ENCODE peak calls at places on chromosomes 11 and 22, in seven cellular contexts. A, D, S, Y, W, N and X are unnamed samples.
A peak's percentile ranks its signal among the peaks of the same experiment; 100 is the strongest.

GRCh38 chr11:17008099-17008498 is 6.1 kb downstream of the PLEKHA7 start:
- DNase-seq in A (no peak), D (no peak), S (peak; percentile 85), Y (no peak), W (peak; percentile 83), N (no peak), X (peak; percentile 73)

GRCh38 chr22:39151329-39151975 is 1.0 kb downstream of the CBX7 start:
- DNase-seq in A (no peak), D (no peak), S (no peak), Y (no peak), W (no peak), N (no peak), X (no peak)

GRCh38 chr11:119706887-119707286 is 22.1 kb downstream of the NECTIN1 start:
- DNase-seq in A (no peak), D (no peak), S (no peak), Y (no peak), W (no peak), N (peak; percentile 17), X (no peak)

GRCh38 chr11:75582935-75583709 is 21.1 kb downstream of the SERPINH1 start:
- DNase-seq in A (peak; percentile 57), D (peak; percentile 44), S (peak; percentile 75), Y (peak; percentile 85), W (peak; percentile 39), N (peak; percentile 86), X (peak; percentile 37)

GRCh38 chr22:42625416-42625815 is 10.7 kb upstream of the POLDIP3 start:
- DNase-seq in A (no peak), D (no peak), S (no peak), Y (no peak), W (no peak), N (no peak), X (no peak)

GRCh38 chr11:118529584-118530175 is 1.3 kb upstream of the TMEM25 start:
- DNase-seq in A (no peak), D (no peak), S (no peak), Y (no peak), W (no peak), N (no peak), X (no peak)

GRCh38 chr11:1125803-1126202 is 31.9 kb upstream of the MUC5AC start:
- DNase-seq in A (no peak), D (no peak), S (no peak), Y (peak; percentile 39), W (no peak), N (no peak), X (no peak)

GRCh38 chr11:22340803-22341581 is 2.8 kb downstream of the SLC17A6 start:
- DNase-seq in A (no peak), D (no peak), S (no peak), Y (no peak), W (no peak), N (peak; percentile 34), X (no peak)

GRCh38 chr11:1373536-1374214 is 16.1 kb upstream of the BRSK2 start:
- DNase-seq in A (no peak), D (no peak), S (no peak), Y (no peak), W (no peak), N (peak; percentile 29), X (no peak)

GRCh38 chr22:47724030-47724429 is 961.6 kb downstream of the TBC1D22A start:
- DNase-seq in A (no peak), D (no peak), S (no peak), Y (no peak), W (no peak), N (no peak), X (no peak)

GRCh38 chr11:94398101-94398500 is 3.1 kb downstream of the GPR83 start:
- DNase-seq in A (no peak), D (no peak), S (no peak), Y (no peak), W (no peak), N (no peak), X (no peak)

GRCh38 chr11:58629857-58630256 is 7.4 kb downstream of the CNTF start:
- DNase-seq in A (peak; percentile 28), D (peak; percentile 37), S (no peak), Y (no peak), W (no peak), N (no peak), X (no peak)

GRCh38 chr22:27853404-27853803 is 51.8 kb upstream of the MN1 start:
- DNase-seq in A (no peak), D (no peak), S (no peak), Y (no peak), W (no peak), N (no peak), X (no peak)

DNA sequence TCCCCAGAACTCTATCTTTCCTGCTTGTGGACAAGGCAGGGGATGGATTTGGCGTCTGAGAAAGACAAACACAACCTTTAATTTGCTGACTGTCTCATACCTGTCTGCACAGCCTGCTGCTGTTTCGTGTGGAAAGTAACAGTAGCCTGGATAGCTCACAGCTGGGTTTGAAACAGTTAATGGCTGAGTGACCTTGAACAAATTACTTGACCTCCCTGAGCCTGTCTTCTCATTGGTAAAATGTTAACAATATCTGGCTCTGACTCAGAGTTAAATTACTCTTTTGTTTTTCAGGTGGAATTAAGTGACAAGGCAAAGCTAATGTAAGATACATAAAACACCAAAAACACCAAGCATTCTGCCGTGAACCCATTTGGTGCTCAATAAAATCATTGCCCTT is 41.1 kb upstream of the ADA2 start:
- DNase-seq in A (no peak), D (no peak), S (no peak), Y (no peak), W (no peak), N (no peak), X (no peak)
- H3K4me1 ChIP-seq in A (peaks cover 16% of the 10 kb centered on the region), D (peaks cover 6% of the 10 kb centered on the region), S (peaks cover 66% of the 10 kb centered on the region), Y (no peaks in the 10 kb centered on the region), W (no peaks in the 10 kb centered on the region), N (no peaks in the 10 kb centered on the region), X (peaks cover 45% of the 10 kb centered on the region)

DNA sequence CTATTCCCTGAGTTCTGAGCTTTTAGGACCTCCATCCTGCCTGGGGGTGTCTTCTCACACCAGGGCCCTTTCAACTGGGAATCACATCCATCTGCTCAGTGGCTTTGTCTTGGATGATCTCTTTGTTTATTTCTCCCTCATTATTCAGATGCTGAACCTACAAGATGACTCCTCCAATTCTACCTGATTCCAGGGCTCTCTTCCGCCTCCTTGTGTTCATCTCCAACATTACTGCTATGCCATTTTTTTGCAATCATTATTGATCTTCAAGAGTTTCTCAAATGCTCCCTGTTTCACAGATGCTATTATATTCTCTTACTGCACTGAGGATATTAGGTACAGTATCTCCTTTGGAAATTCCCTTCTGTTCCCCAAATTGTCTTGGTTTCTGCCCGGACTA is 307.7 kb downstream of the SHANK2 start:
- DNase-seq in A (no peak), D (no peak), S (no peak), Y (no peak), W (no peak), N (no peak), X (no peak)
- TF ChIP-seq CTCF in A (no peak), D (no peak), S (no peak), Y (no peak), W (no peak), N (no peak), X (no peak)

GRCh38 chr22:49096476-49096875 is 731.2 kb downstream of the BRD1 start:
- DNase-seq in A (no peak), D (no peak), S (no peak), Y (no peak), W (no peak), N (peak; percentile 6), X (no peak)
- H3K27me3 ChIP-seq in A (no peaks in the 10 kb centered on the region), D (no peaks in the 10 kb centered on the region), S (no peaks in the 10 kb centered on the region), Y (peaks cover 16% of the 10 kb centered on the region), W (peaks cover 28% of the 10 kb centered on the region), N (no peaks in the 10 kb centered on the region), X (no peaks in the 10 kb centered on the region)

GRCh38 chr22:46240506-46240905 is 9.6 kb downstream of the CDPF1 start:
- DNase-seq in A (no peak), D (no peak), S (no peak), Y (peak; percentile 20), W (no peak), N (no peak), X (no peak)

GRCh38 chr22:46240917-46241316 is 9.2 kb downstream of the CDPF1 start:
- DNase-seq in A (no peak), D (no peak), S (no peak), Y (peak; percentile 37), W (no peak), N (no peak), X (no peak)

GRCh38 chr22:46238541-46238940 is 11.6 kb downstream of the CDPF1 start:
- DNase-seq in A (no peak), D (no peak), S (no peak), Y (peak; percentile 51), W (no peak), N (no peak), X (no peak)

GRCh38 chr22:46240073-46240472 is 10.0 kb downstream of the CDPF1 start:
- DNase-seq in A (no peak), D (no peak), S (no peak), Y (peak; percentile 32), W (no peak), N (no peak), X (no peak)

DNA sequence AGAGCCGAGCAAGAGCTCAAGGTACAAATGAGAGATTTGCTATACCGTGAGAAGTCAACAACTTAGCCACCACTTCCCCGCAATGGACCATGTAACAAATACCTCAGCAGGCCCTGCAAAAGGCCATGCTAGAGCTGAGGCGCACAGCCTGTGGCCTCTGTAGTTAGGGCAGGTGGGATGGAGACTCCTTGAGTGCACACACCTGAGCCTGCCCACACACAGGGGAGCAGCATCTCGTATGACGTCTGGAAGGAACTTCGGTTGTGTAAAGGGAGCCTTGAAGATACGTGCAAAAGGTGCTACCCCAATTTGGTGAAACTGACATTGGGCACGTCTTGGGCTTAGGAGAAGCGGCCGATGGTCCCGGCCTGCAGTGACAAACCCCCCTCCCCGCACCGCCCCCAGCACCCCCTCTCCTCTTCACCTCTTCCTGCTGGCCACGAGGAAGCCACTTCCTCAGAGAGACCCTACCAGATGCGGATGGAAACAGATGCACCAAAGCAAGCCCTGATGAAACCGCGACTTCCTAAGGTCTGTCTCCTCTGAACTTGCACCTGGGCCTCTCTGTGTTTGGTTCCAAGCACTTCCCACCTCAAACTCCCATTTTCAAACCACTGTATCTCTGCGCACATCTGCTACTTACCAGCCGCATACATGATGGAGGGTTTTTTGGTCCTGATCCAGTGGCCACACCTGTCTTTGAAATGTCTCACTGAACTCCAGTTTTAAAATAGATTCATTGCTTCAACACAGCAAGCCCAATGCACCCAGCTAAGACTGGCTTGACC is 10.6 kb downstream of the CDPF1 start:
- DNase-seq in A (no peak), D (no peak), S (no peak), Y (no peak), W (no peak), N (no peak), X (no peak)
- H3K4me1 ChIP-seq in A (no peaks in the 10 kb centered on the region), D (no peaks in the 10 kb centered on the region), S (peaks cover 11% of the 10 kb centered on the region), Y (no peaks in the 10 kb centered on the region), W (no peaks in the 10 kb centered on the region), N (no peaks in the 10 kb centered on the region), X (peaks cover 32% of the 10 kb centered on the region)

GRCh38 chr11:128848815-128849455 is 18.2 kb downstream of the KCNJ1 start:
- DNase-seq in A (peak; percentile 55), D (peak; percentile 52), S (peak; percentile 37), Y (no peak), W (no peak), N (peak; percentile 80), X (no peak)
- TF ChIP-seq CTCF in A (peak; percentile 47), D (peak; percentile 53), S (peak; percentile 60), Y (peak; percentile 36), W (peak; percentile 48), N (peak; percentile 66), X (peak; percentile 48)

DNA sequence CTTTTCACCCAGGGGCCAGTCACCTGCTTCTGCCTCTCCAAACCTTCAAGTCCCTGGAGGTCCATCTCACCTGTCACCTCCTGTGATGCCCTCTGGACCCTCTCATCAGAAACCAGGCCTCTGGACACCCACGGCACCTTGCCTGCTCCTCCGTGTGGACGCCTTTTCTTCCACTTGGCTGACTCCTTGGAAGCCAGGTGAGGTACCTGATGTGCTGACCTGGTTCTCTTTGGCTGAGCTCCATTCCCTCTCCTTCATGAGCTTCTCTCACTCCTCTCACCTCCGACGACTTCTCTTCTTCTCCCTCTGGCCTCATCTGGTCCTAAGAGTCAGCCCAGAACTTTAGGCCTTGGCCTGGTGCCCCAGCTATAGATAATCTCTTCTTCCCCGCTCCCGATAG is 99.3 kb downstream of the CEP164 start:
- DNase-seq in A (no peak), D (no peak), S (no peak), Y (peak; percentile 44), W (no peak), N (no peak), X (no peak)
- H3K27me3 ChIP-seq in A (peaks cover 13% of the 10 kb centered on the region), D (no peaks in the 10 kb centered on the region), S (no peaks in the 10 kb centered on the region), Y (peaks cover 32% of the 10 kb centered on the region), W (no peaks in the 10 kb centered on the region), N (no peaks in the 10 kb centered on the region), X (no peaks in the 10 kb centered on the region)